ENCODE peak calls at places on chromosome 6, in nine cellular contexts. I is body of pancreas; M is hippocampal formation; A is H7; G is T follicular helper cell; H is epithelial cell of esophagus; Q is iris pigment epithelial cell; K is heart left ventricle; X is effector CD8-positive, alpha-beta T cell. D is an unnamed sample.

GRCh38 chr6:43246301-43247114 is 3.2 kb downstream of the TTBK1 start:
- DNase-seq in H (no peak), A (peak; percentile 95), M (peak; percentile 72), X (no peak), K (peak; percentile 59), I (peak; percentile 80), Q (no peak), G (no peak), D (no peak)

GRCh38 chr6:140401666-140402255 is 1027.3 kb upstream of the CITED2 start:
- DNase-seq in H (peak; percentile 7), Q (peak; percentile 70), X (no peak), K (no peak), I (no peak), M (no peak), G (no peak), A (no peak), D (no peak)

GRCh38 chr6:165184192-165184979 is 125.0 kb downstream of the C6orf118 start:
- DNase-seq in I (no peak), X (no peak), A (no peak), H (peak; percentile 51), Q (no peak), M (peak; percentile 47), G (no peak), K (no peak), D (no peak)

GRCh38 chr6:167797079-167797870 is 29.4 kb upstream of the AFDN start:
- DNase-seq in H (no peak), K (no peak), A (no peak), M (no peak), G (no peak), Q (no peak), X (no peak), I (no peak), D (no peak)

GRCh38 chr6:135196739-135197510 is 15.8 kb downstream of the MYB start:
- DNase-seq in A (no peak), H (no peak), Q (no peak), X (no peak), K (no peak), G (no peak), M (no peak), I (no peak), D (no peak)

GRCh38 chr6:35637911-35638310 is 50.8 kb downstream of the FKBP5 start:
- DNase-seq in Q (no peak), H (no peak), I (no peak), X (no peak), G (no peak), A (no peak), K (no peak), M (no peak), D (no peak)

GRCh38 chr6:70844301-70844700 is 112.6 kb downstream of the B3GAT2 start:
- DNase-seq in K (no peak), M (no peak), A (no peak), H (no peak), I (no peak), G (no peak), Q (no peak), X (no peak), D (no peak)

GRCh38 chr6:151862461-151862860 is 55.0 kb downstream of the ESR1 start:
- DNase-seq in K (no peak), I (no peak), H (no peak), Q (no peak), M (no peak), X (no peak), A (no peak), G (no peak), D (no peak)

GRCh38 chr6:55174211-55175013 is at the start of gene HCRTR2:
- DNase-seq in K (no peak), Q (no peak), H (no peak), X (no peak), M (no peak), G (no peak), I (no peak), A (no peak), D (no peak)

GRCh38 chr6:679282-679681 is 13.7 kb downstream of the EXOC2 start:
- DNase-seq in G (no peak), A (no peak), H (no peak), K (no peak), M (no peak), Q (peak; percentile 84), I (no peak), X (no peak), D (peak; percentile 36)

GRCh38 chr6:148223424-148223842 is 119.2 kb upstream of the SASH1 start:
- DNase-seq in A (no peak), G (no peak), H (peak; percentile 50), I (no peak), Q (peak; percentile 66), M (peak; percentile 31), X (no peak), K (no peak), D (peak; percentile 65)

GRCh38 chr6:27776504-27776903 is 135.7 kb downstream of the OR2B2 start:
- DNase-seq in A (no peak), M (no peak), X (no peak), K (no peak), G (no peak), Q (no peak), I (no peak), H (no peak), D (no peak)

GRCh38 chr6:112207131-112207530 is 47.2 kb downstream of the LAMA4 start:
- DNase-seq in G (no peak), Q (no peak), K (no peak), A (no peak), M (no peak), X (no peak), H (no peak), I (no peak), D (no peak)

GRCh38 chr6:117592983-117593759 is 9.1 kb downstream of the GOPC start:
- DNase-seq in M (no peak), I (no peak), G (no peak), Q (no peak), A (no peak), K (no peak), H (peak; percentile 49), X (no peak), D (no peak)

GRCh38 chr6:89148016-89148750 is 2.3 kb downstream of the PM20D2 start:
- DNase-seq in Q (no peak), H (no peak), G (no peak), M (no peak), A (no peak), K (no peak), I (no peak), X (no peak), D (no peak)

GRCh38 chr6:160337301-160337700 is 10.9 kb upstream of the SLC22A3 start:
- DNase-seq in I (no peak), A (no peak), G (no peak), M (no peak), Q (peak; percentile 70), X (no peak), H (peak; percentile 92), K (no peak), D (peak; percentile 62)

GRCh38 chr6:15329154-15329781 is 83.4 kb downstream of the JARID2 start:
- DNase-seq in A (no peak), Q (peak; percentile 78), X (no peak), K (no peak), H (peak; percentile 87), M (no peak), I (peak; percentile 25), G (no peak), D (peak; percentile 95)

GRCh38 chr6:35736982-35737412 is at the start of gene ARMC12:
- DNase-seq in A (no peak), H (no peak), X (no peak), I (no peak), G (no peak), K (no peak), M (no peak), Q (no peak), D (no peak)